ENCODE peak calls at places on chromosomes 2 and 18, in seven cellular contexts. Z is left cardiac atrium; W is activated CD4-positive, alpha-beta T cell treated with anti-CD3 and anti-CD28 coated beads, Interleukin-2, amount 50 U/mL, for 24 hours; B is nucleus accumbens; E is OCI-M1; F is GM23248; R is IMR-90. P is an unnamed sample.

GRCh38 chr18:41529093-41529492 is 425.9 kb upstream of the PIK3C3 start:
- DNase-seq in F (no peak), E (no peak), W (no peak), B (no peak), R (no peak), Z (no peak), P (no peak)

GRCh38 chr2:230866704-230867561 is 2.2 kb downstream of the ITM2C start:
- DNase-seq in B (peak), F (peak), E (peak), R (peak), W (peak), Z (peak), P (no peak)

GRCh38 chr18:55136864-55137263 is 177.6 kb upstream of the CCDC68 start:
- DNase-seq in F (peak), R (peak), Z (no peak), B (no peak), W (no peak), E (no peak), P (no peak)

GRCh38 chr2:68734688-68735525 is at the start of gene ARHGAP25:
- DNase-seq in W (peak), R (no peak), B (peak), Z (no peak), E (peak), F (no peak), P (no peak)

GRCh38 chr2:59301466-59302402 is 1060.6 kb upstream of the FANCL start:
- DNase-seq in E (peak), R (peak), Z (peak), B (peak), W (peak), F (peak), P (peak)

GRCh38 chr2:199830531-199830930 is 20.5 kb downstream of the FTCDNL1 start:
- DNase-seq in R (no peak), B (no peak), F (no peak), W (no peak), Z (no peak), E (no peak), P (no peak)

GRCh38 chr2:10919776-10920606 is 8.3 kb downstream of the KCNF1 start:
- DNase-seq in W (no peak), R (no peak), E (no peak), F (no peak), Z (peak), B (no peak), P (no peak)

GRCh38 chr18:78977627-78978271 is 1.9 kb upstream of the SALL3 start:
- DNase-seq in W (no peak), B (no peak), F (no peak), E (no peak), R (no peak), Z (no peak), P (no peak)